ENCODE peak calls at places on chromosomes 7 and 10, in nine cellular contexts. One of them, this sample, is unnamed.

GRCh38 chr7:1584700-1585099 is 14.9 kb upstream of the PSMG3 start:
- DNase-seq in pons: no peak
- DNase-seq in aorta: no peak
- DNase-seq in kidney: no peak
- DNase-seq in stromal cell of bone marrow: no peak
- DNase-seq in G401: no peak
- DNase-seq in mammary epithelial cell: no peak
- DNase-seq in GM04504: no peak
- DNase-seq in memory B cell: no peak
- DNase-seq in this sample: no peak

GRCh38 chr7:131538071-131538790 is 18.2 kb downstream of the PODXL start:
- DNase-seq in pons: no peak
- DNase-seq in GM04504: no peak
- DNase-seq in kidney: peak
- DNase-seq in aorta: peak
- DNase-seq in stromal cell of bone marrow: no peak
- DNase-seq in memory B cell: no peak
- DNase-seq in G401: no peak
- DNase-seq in mammary epithelial cell: no peak
- DNase-seq in this sample: no peak

GRCh38 chr10:76117949-76118348 is 686.5 kb downstream of the LRMDA start:
- DNase-seq in memory B cell: no peak
- DNase-seq in pons: no peak
- DNase-seq in kidney: no peak
- DNase-seq in stromal cell of bone marrow: peak
- DNase-seq in mammary epithelial cell: peak
- DNase-seq in G401: no peak
- DNase-seq in GM04504: peak
- DNase-seq in aorta: no peak
- DNase-seq in this sample: no peak

GRCh38 chr7:17144313-17144712 is 154.1 kb upstream of the AHR start:
- DNase-seq in memory B cell: no peak
- DNase-seq in G401: no peak
- DNase-seq in kidney: no peak
- DNase-seq in GM04504: peak
- DNase-seq in mammary epithelial cell: peak
- DNase-seq in stromal cell of bone marrow: no peak
- DNase-seq in aorta: no peak
- DNase-seq in pons: no peak
- DNase-seq in this sample: no peak

GRCh38 chr10:69413221-69413865 is 3.4 kb downstream of the TACR2 start:
- DNase-seq in GM04504: peak
- DNase-seq in mammary epithelial cell: no peak
- DNase-seq in aorta: peak
- DNase-seq in pons: peak
- DNase-seq in kidney: no peak
- DNase-seq in G401: peak
- DNase-seq in memory B cell: peak
- DNase-seq in stromal cell of bone marrow: peak
- DNase-seq in this sample: peak

GRCh38 chr7:27933691-27934565 is 194.0 kb downstream of the TAX1BP1 start:
- DNase-seq in pons: no peak
- DNase-seq in G401: peak
- DNase-seq in memory B cell: no peak
- DNase-seq in aorta: no peak
- DNase-seq in kidney: no peak
- DNase-seq in GM04504: peak
- DNase-seq in stromal cell of bone marrow: peak
- DNase-seq in mammary epithelial cell: no peak
- DNase-seq in this sample: no peak

GRCh38 chr7:132145466-132145865 is 430.8 kb downstream of the PLXNA4 start:
- DNase-seq in aorta: peak
- DNase-seq in mammary epithelial cell: peak
- DNase-seq in GM04504: peak
- DNase-seq in stromal cell of bone marrow: peak
- DNase-seq in kidney: no peak
- DNase-seq in G401: peak
- DNase-seq in pons: peak
- DNase-seq in memory B cell: no peak
- DNase-seq in this sample: peak

GRCh38 chr10:125064681-125065492 is 95.5 kb downstream of the CTBP2 start:
- DNase-seq in pons: peak
- DNase-seq in stromal cell of bone marrow: no peak
- DNase-seq in G401: no peak
- DNase-seq in mammary epithelial cell: peak
- DNase-seq in GM04504: peak
- DNase-seq in aorta: peak
- DNase-seq in memory B cell: peak
- DNase-seq in kidney: peak
- DNase-seq in this sample: peak

GRCh38 chr10:47253651-47254375 is 46.2 kb upstream of the GDF10 start:
- DNase-seq in pons: peak
- DNase-seq in G401: no peak
- DNase-seq in aorta: peak
- DNase-seq in memory B cell: no peak
- DNase-seq in GM04504: no peak
- DNase-seq in mammary epithelial cell: no peak
- DNase-seq in stromal cell of bone marrow: peak
- DNase-seq in kidney: no peak
- DNase-seq in this sample: no peak

GRCh38 chr7:158325530-158326381 is 261.9 kb downstream of the PTPRN2 start:
- DNase-seq in G401: peak
- DNase-seq in mammary epithelial cell: no peak
- DNase-seq in aorta: no peak
- DNase-seq in memory B cell: no peak
- DNase-seq in kidney: no peak
- DNase-seq in GM04504: no peak
- DNase-seq in stromal cell of bone marrow: no peak
- DNase-seq in pons: peak
- DNase-seq in this sample: peak

GRCh38 chr7:6614941-6615737 is at the start of gene ZNF853:
- DNase-seq in aorta: no peak
- DNase-seq in mammary epithelial cell: no peak
- DNase-seq in kidney: no peak
- DNase-seq in stromal cell of bone marrow: no peak
- DNase-seq in pons: no peak
- DNase-seq in memory B cell: no peak
- DNase-seq in GM04504: no peak
- DNase-seq in G401: peak
- DNase-seq in this sample: no peak

GRCh38 chr7:24024689-24025088 is 259.3 kb upstream of the NPY start:
- DNase-seq in aorta: no peak
- DNase-seq in stromal cell of bone marrow: no peak
- DNase-seq in memory B cell: no peak
- DNase-seq in GM04504: no peak
- DNase-seq in kidney: no peak
- DNase-seq in pons: no peak
- DNase-seq in mammary epithelial cell: no peak
- DNase-seq in G401: no peak
- DNase-seq in this sample: no peak

GRCh38 chr10:90162464-90162863 is 461.1 kb downstream of the KIF20B start:
- DNase-seq in G401: no peak
- DNase-seq in GM04504: no peak
- DNase-seq in memory B cell: no peak
- DNase-seq in mammary epithelial cell: peak
- DNase-seq in aorta: no peak
- DNase-seq in kidney: no peak
- DNase-seq in stromal cell of bone marrow: peak
- DNase-seq in pons: no peak
- DNase-seq in this sample: no peak

GRCh38 chr10:104054430-104054829 is 31.2 kb downstream of the COL17A1 start:
- DNase-seq in G401: no peak
- DNase-seq in mammary epithelial cell: no peak
- DNase-seq in kidney: no peak
- DNase-seq in stromal cell of bone marrow: peak
- DNase-seq in pons: no peak
- DNase-seq in memory B cell: no peak
- DNase-seq in GM04504: peak
- DNase-seq in aorta: no peak
- DNase-seq in this sample: no peak

GRCh38 chr10:131923059-131923756 is 22.4 kb downstream of the PPP2R2D start:
- DNase-seq in stromal cell of bone marrow: no peak
- DNase-seq in pons: no peak
- DNase-seq in memory B cell: no peak
- DNase-seq in GM04504: no peak
- DNase-seq in mammary epithelial cell: no peak
- DNase-seq in aorta: no peak
- DNase-seq in kidney: peak
- DNase-seq in G401: no peak
- DNase-seq in this sample: no peak

GRCh38 chr10:78721231-78721630 is 347.5 kb upstream of the ZMIZ1 start:
- DNase-seq in aorta: no peak
- DNase-seq in pons: no peak
- DNase-seq in GM04504: no peak
- DNase-seq in G401: no peak
- DNase-seq in mammary epithelial cell: no peak
- DNase-seq in stromal cell of bone marrow: no peak
- DNase-seq in kidney: no peak
- DNase-seq in memory B cell: no peak
- DNase-seq in this sample: no peak

GRCh38 chr7:75727881-75728592 is 10.7 kb downstream of the HIP1 start:
- DNase-seq in mammary epithelial cell: peak
- DNase-seq in memory B cell: no peak
- DNase-seq in G401: peak
- DNase-seq in GM04504: no peak
- DNase-seq in kidney: peak
- DNase-seq in stromal cell of bone marrow: no peak
- DNase-seq in aorta: peak
- DNase-seq in pons: no peak
- DNase-seq in this sample: no peak

GRCh38 chr7:84647797-84648762 is 453.5 kb upstream of the SEMA3A start:
- DNase-seq in aorta: no peak
- DNase-seq in pons: no peak
- DNase-seq in GM04504: peak
- DNase-seq in mammary epithelial cell: no peak
- DNase-seq in memory B cell: no peak
- DNase-seq in stromal cell of bone marrow: peak
- DNase-seq in kidney: no peak
- DNase-seq in G401: no peak
- DNase-seq in this sample: no peak

GRCh38 chr10:29136401-29136800 is 152.5 kb upstream of the LYZL1 start:
- DNase-seq in GM04504: no peak
- DNase-seq in pons: no peak
- DNase-seq in kidney: no peak
- DNase-seq in stromal cell of bone marrow: no peak
- DNase-seq in aorta: no peak
- DNase-seq in G401: no peak
- DNase-seq in memory B cell: no peak
- DNase-seq in mammary epithelial cell: peak
- DNase-seq in this sample: no peak

GRCh38 chr10:71433116-71433982 is 36.6 kb downstream of the CDH23 start:
- DNase-seq in stromal cell of bone marrow: no peak
- DNase-seq in pons: no peak
- DNase-seq in GM04504: no peak
- DNase-seq in aorta: no peak
- DNase-seq in memory B cell: no peak
- DNase-seq in kidney: no peak
- DNase-seq in G401: peak
- DNase-seq in mammary epithelial cell: no peak
- DNase-seq in this sample: no peak

GRCh38 chr7:29989257-29989995 is at the start of gene SCRN1:
- DNase-seq in aorta: peak
- DNase-seq in stromal cell of bone marrow: peak
- DNase-seq in kidney: peak
- DNase-seq in mammary epithelial cell: peak
- DNase-seq in pons: no peak
- DNase-seq in GM04504: peak
- DNase-seq in G401: peak
- DNase-seq in memory B cell: peak
- DNase-seq in this sample: peak

GRCh38 chr7:149723082-149723767 is 50.2 kb downstream of the ZNF467 start:
- DNase-seq in kidney: peak
- DNase-seq in pons: no peak
- DNase-seq in stromal cell of bone marrow: no peak
- DNase-seq in mammary epithelial cell: no peak
- DNase-seq in GM04504: no peak
- DNase-seq in memory B cell: no peak
- DNase-seq in aorta: peak
- DNase-seq in G401: no peak
- DNase-seq in this sample: no peak

GRCh38 chr10:100033766-100034418 is 24.1 kb upstream of the DNMBP start:
- DNase-seq in kidney: no peak
- DNase-seq in GM04504: no peak
- DNase-seq in mammary epithelial cell: no peak
- DNase-seq in stromal cell of bone marrow: no peak
- DNase-seq in G401: no peak
- DNase-seq in memory B cell: no peak
- DNase-seq in pons: no peak
- DNase-seq in aorta: no peak
- DNase-seq in this sample: no peak

GRCh38 chr10:128324058-128324457 is 197.8 kb upstream of the MKI67 start:
- DNase-seq in GM04504: no peak
- DNase-seq in memory B cell: no peak
- DNase-seq in kidney: no peak
- DNase-seq in stromal cell of bone marrow: no peak
- DNase-seq in G401: no peak
- DNase-seq in aorta: no peak
- DNase-seq in mammary epithelial cell: no peak
- DNase-seq in pons: peak
- DNase-seq in this sample: peak

GRCh38 chr10:78937800-78938694 is 130.7 kb upstream of the ZMIZ1 start:
- DNase-seq in GM04504: no peak
- DNase-seq in pons: no peak
- DNase-seq in mammary epithelial cell: no peak
- DNase-seq in aorta: no peak
- DNase-seq in memory B cell: no peak
- DNase-seq in stromal cell of bone marrow: no peak
- DNase-seq in G401: no peak
- DNase-seq in kidney: peak
- DNase-seq in this sample: no peak

GRCh38 chr10:103854687-103855423 is 521 bp downstream of the SH3PXD2A start:
- DNase-seq in pons: no peak
- DNase-seq in GM04504: no peak
- DNase-seq in memory B cell: no peak
- DNase-seq in mammary epithelial cell: no peak
- DNase-seq in G401: peak
- DNase-seq in stromal cell of bone marrow: no peak
- DNase-seq in kidney: no peak
- DNase-seq in aorta: peak
- DNase-seq in this sample: no peak

GRCh38 chr7:3968234-3968633 is 667.2 kb downstream of the SDK1 start:
- DNase-seq in aorta: no peak
- DNase-seq in mammary epithelial cell: no peak
- DNase-seq in G401: no peak
- DNase-seq in stromal cell of bone marrow: no peak
- DNase-seq in pons: no peak
- DNase-seq in memory B cell: no peak
- DNase-seq in kidney: no peak
- DNase-seq in GM04504: no peak
- DNase-seq in this sample: no peak

GRCh38 chr7:7992502-7992901 is 23.9 kb downstream of the GLCCI1 start:
- DNase-seq in pons: no peak
- DNase-seq in mammary epithelial cell: peak
- DNase-seq in stromal cell of bone marrow: no peak
- DNase-seq in GM04504: no peak
- DNase-seq in memory B cell: no peak
- DNase-seq in aorta: no peak
- DNase-seq in kidney: no peak
- DNase-seq in G401: no peak
- DNase-seq in this sample: no peak

GRCh38 chr7:41786943-41787342 is 84.1 kb upstream of the INHBA start:
- DNase-seq in mammary epithelial cell: no peak
- DNase-seq in GM04504: peak
- DNase-seq in pons: peak
- DNase-seq in G401: no peak
- DNase-seq in kidney: no peak
- DNase-seq in stromal cell of bone marrow: no peak
- DNase-seq in memory B cell: no peak
- DNase-seq in aorta: no peak
- DNase-seq in this sample: no peak

GRCh38 chr10:119413738-119414611 is 128.5 kb downstream of the RGS10 start:
- DNase-seq in GM04504: no peak
- DNase-seq in aorta: no peak
- DNase-seq in kidney: peak
- DNase-seq in pons: no peak
- DNase-seq in memory B cell: no peak
- DNase-seq in stromal cell of bone marrow: no peak
- DNase-seq in mammary epithelial cell: no peak
- DNase-seq in G401: no peak
- DNase-seq in this sample: no peak

GRCh38 chr7:27546610-27547009 is 116.1 kb downstream of the HIBADH start:
- DNase-seq in mammary epithelial cell: peak
- DNase-seq in kidney: no peak
- DNase-seq in stromal cell of bone marrow: no peak
- DNase-seq in G401: no peak
- DNase-seq in aorta: no peak
- DNase-seq in GM04504: no peak
- DNase-seq in pons: no peak
- DNase-seq in memory B cell: no peak
- DNase-seq in this sample: no peak